ENCODE peak calls at places on chromosomes 1 and 21, in nine cellular contexts. One of them, this sample, is unnamed.

GRCh38 chr1:45521413-45522323 is at the start of gene PRDX1:
- DNase-seq in GM10248: peak; percentile 95
- DNase-seq in astrocyte of the spinal cord: peak; percentile 96
- DNase-seq in psoas muscle: peak; percentile 97
- DNase-seq in ovary: peak; percentile 99
- DNase-seq in brain microvascular endothelial cell: peak; percentile 93
- DNase-seq in heart right ventricle: peak; percentile 98
- DNase-seq in progenitor cell of endocrine pancreas: peak; percentile 96
- DNase-seq in A549: peak; percentile 95
- DNase-seq in this sample: peak; percentile 96

GRCh38 chr1:47756006-47756405 is 241.2 kb downstream of the TRABD2B start:
- DNase-seq in GM10248: no peak
- DNase-seq in astrocyte of the spinal cord: no peak
- DNase-seq in psoas muscle: no peak
- DNase-seq in ovary: no peak
- DNase-seq in brain microvascular endothelial cell: no peak
- DNase-seq in heart right ventricle: no peak
- DNase-seq in progenitor cell of endocrine pancreas: no peak
- DNase-seq in A549: no peak
- DNase-seq in this sample: no peak

GRCh38 chr1:27568247-27569087 is 35.5 kb downstream of the AHDC1 start:
- DNase-seq in GM10248: peak; percentile 98
- DNase-seq in astrocyte of the spinal cord: peak; percentile 93
- DNase-seq in psoas muscle: peak; percentile 96
- DNase-seq in ovary: peak; percentile 98
- DNase-seq in brain microvascular endothelial cell: no peak
- DNase-seq in heart right ventricle: peak; percentile 94
- DNase-seq in progenitor cell of endocrine pancreas: peak; percentile 92
- DNase-seq in A549: peak; percentile 93
- DNase-seq in this sample: peak; percentile 95

GRCh38 chr1:87334351-87335174 is 5.9 kb downstream of the LMO4 start:
- DNase-seq in GM10248: peak; percentile 11
- DNase-seq in astrocyte of the spinal cord: peak; percentile 26
- DNase-seq in psoas muscle: peak; percentile 25
- DNase-seq in ovary: peak; percentile 33
- DNase-seq in brain microvascular endothelial cell: no peak
- DNase-seq in heart right ventricle: no peak
- DNase-seq in progenitor cell of endocrine pancreas: peak; percentile 26
- DNase-seq in A549: no peak
- DNase-seq in this sample: peak; percentile 74

GRCh38 chr1:226903819-226904710 is 33.6 kb downstream of the PSEN2 start:
- DNase-seq in GM10248: no peak
- DNase-seq in astrocyte of the spinal cord: peak; percentile 72
- DNase-seq in psoas muscle: no peak
- DNase-seq in ovary: peak; percentile 49
- DNase-seq in brain microvascular endothelial cell: peak; percentile 68
- DNase-seq in heart right ventricle: peak; percentile 37
- DNase-seq in progenitor cell of endocrine pancreas: no peak
- DNase-seq in A549: no peak
- DNase-seq in this sample: no peak

GRCh38 chr21:45640888-45641479 is 2.5 kb upstream of the PCBP3 start:
- DNase-seq in GM10248: no peak
- DNase-seq in astrocyte of the spinal cord: peak; percentile 64
- DNase-seq in psoas muscle: no peak
- DNase-seq in ovary: peak; percentile 48
- DNase-seq in brain microvascular endothelial cell: peak; percentile 61
- DNase-seq in heart right ventricle: peak; percentile 46
- DNase-seq in progenitor cell of endocrine pancreas: no peak
- DNase-seq in A549: peak; percentile 30
- DNase-seq in this sample: no peak

GRCh38 chr1:155083865-155084721 is 5.5 kb downstream of the EFNA3 start:
- DNase-seq in GM10248: no peak
- DNase-seq in astrocyte of the spinal cord: no peak
- DNase-seq in psoas muscle: no peak
- DNase-seq in ovary: peak; percentile 59
- DNase-seq in brain microvascular endothelial cell: peak; percentile 18
- DNase-seq in heart right ventricle: peak; percentile 54
- DNase-seq in progenitor cell of endocrine pancreas: no peak
- DNase-seq in A549: peak; percentile 74
- DNase-seq in this sample: no peak

GRCh38 chr21:36321325-36322082 is 1.5 kb downstream of the MORC3 start:
- DNase-seq in GM10248: no peak
- DNase-seq in astrocyte of the spinal cord: peak; percentile 31
- DNase-seq in psoas muscle: no peak
- DNase-seq in ovary: peak; percentile 32
- DNase-seq in brain microvascular endothelial cell: peak; percentile 3
- DNase-seq in heart right ventricle: peak; percentile 10
- DNase-seq in progenitor cell of endocrine pancreas: no peak
- DNase-seq in A549: no peak
- DNase-seq in this sample: peak; percentile 8

GRCh38 chr1:226799634-226800281 is 60.7 kb upstream of the ITPKB start:
- DNase-seq in GM10248: no peak
- DNase-seq in astrocyte of the spinal cord: no peak
- DNase-seq in psoas muscle: no peak
- DNase-seq in ovary: no peak
- DNase-seq in brain microvascular endothelial cell: no peak
- DNase-seq in heart right ventricle: no peak
- DNase-seq in progenitor cell of endocrine pancreas: no peak
- DNase-seq in A549: no peak
- DNase-seq in this sample: no peak

GRCh38 chr1:67332653-67333529 is 25.2 kb downstream of the IL12RB2 start:
- DNase-seq in GM10248: peak; percentile 69
- DNase-seq in astrocyte of the spinal cord: no peak
- DNase-seq in psoas muscle: no peak
- DNase-seq in ovary: no peak
- DNase-seq in brain microvascular endothelial cell: no peak
- DNase-seq in heart right ventricle: no peak
- DNase-seq in progenitor cell of endocrine pancreas: no peak
- DNase-seq in A549: no peak
- DNase-seq in this sample: no peak

GRCh38 chr1:109133815-109134214 is 19.9 kb downstream of the ELAPOR1 start:
- DNase-seq in GM10248: peak; percentile 44
- DNase-seq in astrocyte of the spinal cord: no peak
- DNase-seq in psoas muscle: peak; percentile 25
- DNase-seq in ovary: no peak
- DNase-seq in brain microvascular endothelial cell: no peak
- DNase-seq in heart right ventricle: no peak
- DNase-seq in progenitor cell of endocrine pancreas: no peak
- DNase-seq in A549: no peak
- DNase-seq in this sample: peak; percentile 13

GRCh38 chr1:109131059-109131458 is 17.1 kb downstream of the ELAPOR1 start:
- DNase-seq in GM10248: no peak
- DNase-seq in astrocyte of the spinal cord: no peak
- DNase-seq in psoas muscle: no peak
- DNase-seq in ovary: no peak
- DNase-seq in brain microvascular endothelial cell: no peak
- DNase-seq in heart right ventricle: no peak
- DNase-seq in progenitor cell of endocrine pancreas: no peak
- DNase-seq in A549: no peak
- DNase-seq in this sample: no peak

GRCh38 chr1:109134423-109134822 is 20.5 kb downstream of the ELAPOR1 start:
- DNase-seq in GM10248: peak; percentile 34
- DNase-seq in astrocyte of the spinal cord: no peak
- DNase-seq in psoas muscle: no peak
- DNase-seq in ovary: no peak
- DNase-seq in brain microvascular endothelial cell: no peak
- DNase-seq in heart right ventricle: no peak
- DNase-seq in progenitor cell of endocrine pancreas: no peak
- DNase-seq in A549: no peak
- DNase-seq in this sample: no peak

GRCh38 chr1:109131800-109132199 is 17.9 kb downstream of the ELAPOR1 start:
- DNase-seq in GM10248: no peak
- DNase-seq in astrocyte of the spinal cord: no peak
- DNase-seq in psoas muscle: no peak
- DNase-seq in ovary: no peak
- DNase-seq in brain microvascular endothelial cell: no peak
- DNase-seq in heart right ventricle: no peak
- DNase-seq in progenitor cell of endocrine pancreas: no peak
- DNase-seq in A549: no peak
- DNase-seq in this sample: no peak

DNA sequence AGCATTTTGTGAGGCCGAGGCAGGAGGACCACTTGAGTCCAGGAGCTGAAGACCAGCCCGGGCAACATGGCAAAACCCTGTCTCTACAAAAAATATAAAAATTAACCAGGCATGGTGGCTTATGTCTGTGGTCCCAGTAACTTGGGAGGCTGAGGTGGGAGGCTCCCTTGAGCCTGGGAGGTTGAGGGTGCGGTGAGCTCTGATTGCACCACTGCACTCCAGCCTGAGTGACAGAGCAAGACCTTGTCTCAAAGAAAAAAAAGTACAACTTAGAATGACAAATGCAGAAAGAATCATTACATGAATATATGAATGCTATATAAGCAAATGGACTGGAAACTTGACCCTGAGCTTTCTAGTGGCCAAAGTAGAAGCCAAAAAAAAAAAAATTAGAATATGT is 19.1 kb downstream of the ELAPOR1 start:
- DNase-seq in GM10248: no peak
- DNase-seq in astrocyte of the spinal cord: no peak
- DNase-seq in psoas muscle: no peak
- DNase-seq in ovary: no peak
- DNase-seq in brain microvascular endothelial cell: no peak
- DNase-seq in heart right ventricle: no peak
- DNase-seq in progenitor cell of endocrine pancreas: no peak
- DNase-seq in A549: no peak
- DNase-seq in this sample: no peak
- TF ChIP-seq CTCF in GM10248: no peak
- TF ChIP-seq CTCF in astrocyte of the spinal cord: no peak
- TF ChIP-seq CTCF in psoas muscle: no peak
- TF ChIP-seq CTCF in ovary: no peak
- TF ChIP-seq CTCF in brain microvascular endothelial cell: no peak
- TF ChIP-seq CTCF in heart right ventricle: no peak
- TF ChIP-seq CTCF in progenitor cell of endocrine pancreas: no peak
- TF ChIP-seq CTCF in A549: no peak
- TF ChIP-seq CTCF in this sample: no peak

GRCh38 chr1:247145279-247145678 is 26.5 kb downstream of the ZNF124 start:
- DNase-seq in GM10248: no peak
- DNase-seq in astrocyte of the spinal cord: no peak
- DNase-seq in psoas muscle: no peak
- DNase-seq in ovary: no peak
- DNase-seq in brain microvascular endothelial cell: no peak
- DNase-seq in heart right ventricle: no peak
- DNase-seq in progenitor cell of endocrine pancreas: no peak
- DNase-seq in A549: no peak
- DNase-seq in this sample: no peak

GRCh38 chr1:247147781-247148180 is 24.0 kb downstream of the ZNF124 start:
- DNase-seq in GM10248: no peak
- DNase-seq in astrocyte of the spinal cord: no peak
- DNase-seq in psoas muscle: no peak
- DNase-seq in ovary: no peak
- DNase-seq in brain microvascular endothelial cell: no peak
- DNase-seq in heart right ventricle: no peak
- DNase-seq in progenitor cell of endocrine pancreas: no peak
- DNase-seq in A549: no peak
- DNase-seq in this sample: no peak

DNA sequence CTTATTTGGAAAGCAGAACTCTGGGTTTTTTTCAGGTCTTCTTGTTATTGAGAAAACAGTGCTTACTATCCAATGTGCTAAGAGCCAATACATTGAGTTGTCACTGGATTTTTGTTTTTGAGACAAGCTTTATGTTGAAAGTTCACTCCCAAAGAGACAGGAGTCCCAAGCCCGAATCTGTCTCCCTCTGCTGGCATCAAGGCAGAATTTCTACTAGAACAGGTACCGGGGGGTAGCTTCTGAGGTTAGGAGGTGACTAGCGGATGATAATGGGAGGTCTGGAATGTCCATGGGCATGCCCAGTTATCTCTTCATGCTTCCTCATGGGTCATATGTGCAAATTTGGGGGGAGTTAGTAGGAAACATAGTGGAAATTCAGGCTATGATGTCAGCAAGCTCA is 25.1 kb downstream of the ZNF124 start:
- DNase-seq in GM10248: no peak
- DNase-seq in astrocyte of the spinal cord: no peak
- DNase-seq in psoas muscle: no peak
- DNase-seq in ovary: no peak
- DNase-seq in brain microvascular endothelial cell: no peak
- DNase-seq in heart right ventricle: no peak
- DNase-seq in progenitor cell of endocrine pancreas: no peak
- DNase-seq in A549: no peak
- DNase-seq in this sample: no peak
- TF ChIP-seq CTCF in GM10248: no peak
- TF ChIP-seq CTCF in astrocyte of the spinal cord: no peak
- TF ChIP-seq CTCF in psoas muscle: no peak
- TF ChIP-seq CTCF in ovary: no peak
- TF ChIP-seq CTCF in brain microvascular endothelial cell: peak; percentile 45
- TF ChIP-seq CTCF in heart right ventricle: no peak
- TF ChIP-seq CTCF in progenitor cell of endocrine pancreas: no peak
- TF ChIP-seq CTCF in A549: no peak
- TF ChIP-seq CTCF in this sample: no peak

GRCh38 chr21:43644609-43645008 is 14.7 kb downstream of the HSF2BP start:
- DNase-seq in GM10248: no peak
- DNase-seq in astrocyte of the spinal cord: peak; percentile 70
- DNase-seq in psoas muscle: no peak
- DNase-seq in ovary: no peak
- DNase-seq in brain microvascular endothelial cell: peak; percentile 59
- DNase-seq in heart right ventricle: no peak
- DNase-seq in progenitor cell of endocrine pancreas: no peak
- DNase-seq in A549: peak; percentile 46
- DNase-seq in this sample: no peak
- TF ChIP-seq CTCF in GM10248: no peak
- TF ChIP-seq CTCF in astrocyte of the spinal cord: peak; percentile 3
- TF ChIP-seq CTCF in psoas muscle: no peak
- TF ChIP-seq CTCF in ovary: no peak
- TF ChIP-seq CTCF in brain microvascular endothelial cell: no peak
- TF ChIP-seq CTCF in heart right ventricle: no peak
- TF ChIP-seq CTCF in progenitor cell of endocrine pancreas: no peak
- TF ChIP-seq CTCF in A549: no peak
- TF ChIP-seq CTCF in this sample: no peak

GRCh38 chr1:36530261-36530660 is 47.5 kb upstream of the CSF3R start:
- DNase-seq in GM10248: no peak
- DNase-seq in astrocyte of the spinal cord: no peak
- DNase-seq in psoas muscle: no peak
- DNase-seq in ovary: no peak
- DNase-seq in brain microvascular endothelial cell: no peak
- DNase-seq in heart right ventricle: no peak
- DNase-seq in progenitor cell of endocrine pancreas: no peak
- DNase-seq in A549: no peak
- DNase-seq in this sample: no peak

GRCh38 chr1:36531833-36532232 is 49.1 kb upstream of the CSF3R start:
- DNase-seq in GM10248: no peak
- DNase-seq in astrocyte of the spinal cord: no peak
- DNase-seq in psoas muscle: no peak
- DNase-seq in ovary: no peak
- DNase-seq in brain microvascular endothelial cell: no peak
- DNase-seq in heart right ventricle: no peak
- DNase-seq in progenitor cell of endocrine pancreas: no peak
- DNase-seq in A549: no peak
- DNase-seq in this sample: no peak

GRCh38 chr1:36529762-36530260 is 47.1 kb upstream of the CSF3R start:
- DNase-seq in GM10248: no peak
- DNase-seq in astrocyte of the spinal cord: no peak
- DNase-seq in psoas muscle: no peak
- DNase-seq in ovary: no peak
- DNase-seq in brain microvascular endothelial cell: no peak
- DNase-seq in heart right ventricle: no peak
- DNase-seq in progenitor cell of endocrine pancreas: no peak
- DNase-seq in A549: no peak
- DNase-seq in this sample: no peak

GRCh38 chr1:36530791-36531190 is 48.1 kb upstream of the CSF3R start:
- DNase-seq in GM10248: no peak
- DNase-seq in astrocyte of the spinal cord: no peak
- DNase-seq in psoas muscle: no peak
- DNase-seq in ovary: no peak
- DNase-seq in brain microvascular endothelial cell: no peak
- DNase-seq in heart right ventricle: no peak
- DNase-seq in progenitor cell of endocrine pancreas: no peak
- DNase-seq in A549: no peak
- DNase-seq in this sample: no peak

GRCh38 chr1:36528361-36529349 is 45.9 kb upstream of the CSF3R start:
- DNase-seq in GM10248: no peak
- DNase-seq in astrocyte of the spinal cord: no peak
- DNase-seq in psoas muscle: no peak
- DNase-seq in ovary: no peak
- DNase-seq in brain microvascular endothelial cell: no peak
- DNase-seq in heart right ventricle: no peak
- DNase-seq in progenitor cell of endocrine pancreas: no peak
- DNase-seq in A549: peak; percentile 16
- DNase-seq in this sample: no peak
- TF ChIP-seq CTCF in GM10248: no peak
- TF ChIP-seq CTCF in astrocyte of the spinal cord: no peak
- TF ChIP-seq CTCF in psoas muscle: no peak
- TF ChIP-seq CTCF in ovary: no peak
- TF ChIP-seq CTCF in brain microvascular endothelial cell: peak; percentile 26
- TF ChIP-seq CTCF in heart right ventricle: no peak
- TF ChIP-seq CTCF in progenitor cell of endocrine pancreas: no peak
- TF ChIP-seq CTCF in A549: no peak
- TF ChIP-seq CTCF in this sample: no peak

This sample was measured in nephron progenitor cell.